ENCODE peak calls at places on chromosomes 11 and 22, in eight cellular contexts. C is ovary, E is cardiac muscle cell, N is psoas muscle, L is fibroblast of villous mesenchyme, O is PC-3, X is retinal pigment epithelial cell, H is thoracic aorta. S is an unnamed sample.

GRCh38 chr11:2813141-2813908 is 72.2 kb downstream of the CDKN1C start:
- DNase-seq in C (no peak), E (peak), N (peak), L (peak), O (no peak), X (no peak), H (no peak), S (no peak)

GRCh38 chr11:71986131-71986530 is 12.6 kb upstream of the IL18BP start:
- DNase-seq in C (no peak), E (no peak), N (no peak), L (no peak), O (no peak), X (no peak), H (no peak), S (no peak)

GRCh38 chr11:76288166-76288978 is 82.1 kb upstream of the WNT11 start:
- DNase-seq in C (no peak), E (no peak), N (no peak), L (no peak), O (no peak), X (no peak), H (no peak), S (no peak)

GRCh38 chr11:110908401-110909106 is 196.3 kb upstream of the ARHGAP20 start:
- DNase-seq in C (no peak), E (no peak), N (no peak), L (peak), O (peak), X (peak), H (no peak), S (peak)

GRCh38 chr11:82732734-82733443 is 775 bp downstream of the FAM181B start:
- DNase-seq in C (peak), E (peak), N (no peak), L (no peak), O (no peak), X (no peak), H (no peak), S (peak)

GRCh38 chr22:45709866-45710265 is 38.2 kb downstream of the ATXN10 start:
- DNase-seq in C (no peak), E (no peak), N (no peak), L (peak), O (peak), X (no peak), H (no peak), S (no peak)

GRCh38 chr11:6746086-6746618 is 25.6 kb downstream of the OR2AG2 start:
- DNase-seq in C (no peak), E (no peak), N (no peak), L (peak), O (no peak), X (no peak), H (no peak), S (no peak)

GRCh38 chr11:60859616-60860250 is 4.0 kb upstream of the PTGDR2 start:
- DNase-seq in C (no peak), E (no peak), N (no peak), L (no peak), O (no peak), X (no peak), H (no peak), S (no peak)

GRCh38 chr11:122170815-122171475 is 54.9 kb upstream of the BLID start:
- DNase-seq in C (no peak), E (no peak), N (no peak), L (no peak), O (peak), X (no peak), H (no peak), S (no peak)

GRCh38 chr11:73623651-73624050 is 22.7 kb upstream of the PLEKHB1 start:
- DNase-seq in C (no peak), E (no peak), N (no peak), L (no peak), O (no peak), X (no peak), H (no peak), S (no peak)

GRCh38 chr11:123694551-123694950 is 40.1 kb upstream of the SCN3B start:
- DNase-seq in C (no peak), E (no peak), N (no peak), L (no peak), O (no peak), X (no peak), H (no peak), S (no peak)

GRCh38 chr22:45587638-45588481 is 83.8 kb upstream of the ATXN10 start:
- DNase-seq in C (no peak), E (no peak), N (no peak), L (no peak), O (peak), X (no peak), H (no peak), S (no peak)

GRCh38 chr11:28526406-28526751 is 418.2 kb downstream of the METTL15 start:
- DNase-seq in C (no peak), E (no peak), N (no peak), L (peak), O (no peak), X (no peak), H (no peak), S (no peak)

GRCh38 chr11:17770048-17770652 is 35.6 kb downstream of the KCNC1 start:
- DNase-seq in C (no peak), E (peak), N (no peak), L (no peak), O (no peak), X (no peak), H (no peak), S (peak)

GRCh38 chr11:43359432-43359818 is 705 bp downstream of the TTC17 start:
- DNase-seq in C (no peak), E (peak), N (no peak), L (peak), O (peak), X (no peak), H (no peak), S (no peak)

GRCh38 chr11:57303280-57303989 is 21.3 kb downstream of the TNKS1BP1 start:
- DNase-seq in C (no peak), E (no peak), N (no peak), L (no peak), O (no peak), X (no peak), H (no peak), S (no peak)

GRCh38 chr11:2390871-2391662 is 9.5 kb upstream of the TSSC4 start:
- DNase-seq in C (peak), E (no peak), N (no peak), L (peak), O (peak), X (no peak), H (no peak), S (no peak)

GRCh38 chr11:11163256-11163655 is 189.8 kb downstream of the CSNK2A3 start:
- DNase-seq in C (no peak), E (no peak), N (no peak), L (peak), O (peak), X (no peak), H (no peak), S (peak)

GRCh38 chr11:85076535-85077330 is 550.4 kb downstream of the DLG2 start:
- DNase-seq in C (no peak), E (peak), N (no peak), L (no peak), O (peak), X (peak), H (no peak), S (peak)

GRCh38 chr11:8729837-8730696 is 47.5 kb downstream of the RPL27A start:
- DNase-seq in C (no peak), E (no peak), N (no peak), L (no peak), O (no peak), X (no peak), H (no peak), S (no peak)
- TF ChIP-seq CTCF in C (no peak), E (peak), N (no peak), L (no peak), O (no peak), X (peak), H (no peak), S (no peak)

GRCh38 chr22:47147572-47147971 is 385.1 kb downstream of the TBC1D22A start:
- DNase-seq in C (no peak), E (no peak), N (no peak), L (no peak), O (no peak), X (no peak), H (no peak), S (no peak)
- TF ChIP-seq CTCF in C (no peak), E (no peak), N (no peak), L (no peak), O (no peak), X (no peak), H (no peak), S (no peak)

DNA sequence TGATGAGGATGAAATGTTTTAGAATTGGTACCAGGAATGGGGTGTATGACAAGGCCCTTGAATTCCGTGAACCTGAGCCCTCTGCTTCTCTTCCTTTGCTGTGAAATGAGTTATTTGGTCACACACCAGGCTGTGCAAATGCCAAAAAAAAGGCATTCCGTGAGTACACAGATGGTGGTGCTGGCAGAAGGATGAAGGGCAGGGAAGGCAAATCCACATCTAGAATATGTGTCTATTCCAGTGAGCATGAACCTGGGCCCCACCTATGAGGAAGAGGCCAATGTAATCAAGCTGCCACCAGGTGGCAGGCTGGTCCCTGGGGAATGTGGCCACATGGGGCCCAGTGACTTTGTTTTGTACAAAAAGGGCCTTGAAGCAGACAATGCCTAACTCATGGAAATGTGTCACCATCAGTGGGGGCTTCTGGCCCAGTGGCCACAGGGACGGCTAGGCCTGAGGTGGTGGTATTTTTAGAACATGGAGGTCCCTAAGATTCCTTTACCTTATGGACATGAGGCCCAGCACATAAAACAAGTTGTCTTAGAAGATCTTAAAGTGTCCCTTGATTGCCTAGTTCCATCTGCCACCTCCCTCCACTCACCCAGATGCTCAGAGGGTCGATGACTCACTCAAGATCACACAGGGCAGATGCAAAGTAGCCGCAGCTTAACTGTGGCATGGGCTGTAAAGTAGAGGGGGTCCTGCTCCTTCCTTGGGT is 3.9 kb upstream of the RNF215 start:
- DNase-seq in C (peak), E (peak), N (peak), L (peak), O (peak), X (peak), H (no peak), S (peak)
- TF ChIP-seq CTCF in C (peak), E (peak), N (peak), L (peak), O (peak), X (peak), H (peak), S (peak)

GRCh38 chr11:112355726-112356125 is 95.1 kb upstream of the PLET1 start:
- DNase-seq in C (peak), E (peak), N (no peak), L (peak), O (peak), X (no peak), H (no peak), S (peak)
- TF ChIP-seq CTCF in C (no peak), E (peak), N (no peak), L (peak), O (peak), X (peak), H (no peak), S (no peak)

GRCh38 chr11:93196816-93197382 is 892 bp downstream of the SLC36A4 start:
- DNase-seq in C (no peak), E (no peak), N (no peak), L (no peak), O (peak), X (peak), H (no peak), S (no peak)
- TF ChIP-seq CTCF in C (no peak), E (peak), N (peak), L (peak), O (peak), X (peak), H (peak), S (no peak)

DNA sequence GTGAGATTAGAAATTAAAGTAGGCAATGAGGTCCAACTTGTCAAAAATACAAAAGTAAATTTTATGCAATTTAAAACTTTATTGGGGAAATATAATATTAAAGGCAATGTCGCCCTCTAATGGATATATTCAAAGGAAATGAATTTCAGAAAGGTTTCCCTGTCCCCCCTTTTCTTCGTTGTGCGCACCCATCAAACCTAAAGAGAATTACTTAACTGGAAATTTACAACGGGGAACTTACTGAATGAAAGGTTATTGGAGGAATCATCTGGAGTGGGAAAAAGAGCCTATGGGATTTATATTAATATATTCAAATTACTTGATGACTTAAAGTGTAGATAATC is 1.7 kb upstream of the ABTB2 start:
- DNase-seq in C (no peak), E (no peak), N (no peak), L (no peak), O (no peak), X (no peak), H (no peak), S (no peak)
- TF ChIP-seq CTCF in C (no peak), E (no peak), N (peak), L (no peak), O (peak), X (no peak), H (peak), S (no peak)

DNA sequence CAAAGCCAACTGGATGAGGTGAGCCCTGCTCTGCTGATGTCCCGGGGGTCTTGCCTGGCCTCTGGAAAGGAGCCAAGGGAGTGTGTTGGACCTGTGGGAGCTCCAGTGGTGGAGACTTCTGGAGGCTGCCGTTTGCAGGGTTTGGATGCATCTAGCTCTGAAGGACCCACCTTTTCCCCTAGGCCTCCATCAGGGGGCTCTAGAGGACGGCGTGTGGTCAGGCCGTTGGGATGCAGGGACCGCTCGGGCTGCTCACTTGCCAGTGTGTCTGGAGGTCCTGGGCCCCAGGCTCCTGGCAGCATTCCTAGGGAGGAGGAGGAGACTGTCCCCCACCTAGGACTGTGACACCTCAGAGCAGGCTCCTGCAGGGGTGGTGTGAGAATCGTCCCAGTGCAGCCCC is 58.3 kb downstream of the PRDM11 start:
- DNase-seq in C (no peak), E (peak), N (no peak), L (no peak), O (no peak), X (no peak), H (no peak), S (no peak)
- TF ChIP-seq CTCF in C (no peak), E (peak), N (no peak), L (no peak), O (no peak), X (no peak), H (no peak), S (no peak)

GRCh38 chr22:23722724-23723123 is 28.2 kb downstream of the ZNF70 start:
- DNase-seq in C (no peak), E (no peak), N (no peak), L (no peak), O (no peak), X (no peak), H (no peak), S (no peak)

GRCh38 chr22:23720855-23721254 is 30.0 kb downstream of the RGL4 start:
- DNase-seq in C (no peak), E (no peak), N (no peak), L (no peak), O (no peak), X (no peak), H (no peak), S (no peak)

GRCh38 chr22:23716811-23717801 is 26.3 kb downstream of the RGL4 start:
- DNase-seq in C (peak), E (peak), N (peak), L (peak), O (peak), X (peak), H (peak), S (peak)

GRCh38 chr22:23718371-23719165 is 27.8 kb downstream of the RGL4 start:
- DNase-seq in C (no peak), E (no peak), N (no peak), L (no peak), O (no peak), X (no peak), H (no peak), S (peak)

GRCh38 chr22:23722168-23722567 is 28.7 kb downstream of the ZNF70 start:
- DNase-seq in C (no peak), E (no peak), N (no peak), L (no peak), O (no peak), X (no peak), H (no peak), S (no peak)
- TF ChIP-seq CTCF in C (no peak), E (no peak), N (no peak), L (no peak), O (no peak), X (no peak), H (no peak), S (no peak)

S was measured in Calu3.